ENCODE peak calls at places on chromosomes 13 and 19, in nine cellular contexts. One of them, this sample, is unnamed.

GRCh38 chr19:47723573-47723923 is 10.3 kb downstream of the EHD2 start:
- DNase-seq in tibial artery: peak
- DNase-seq in nephron progenitor cell: no peak
- DNase-seq in naive B cell: no peak
- DNase-seq in D341Med: no peak
- DNase-seq in Peyer's patch: peak
- DNase-seq in mesendoderm: peak
- DNase-seq in activated CD8-positive, alpha-beta memory T cell treated with anti-CD3 and anti-CD28 coated beads, Interleukin-2, amount 50 U/mL, for 4 hours: no peak
- DNase-seq in effector memory CD4-positive, alpha-beta T cell: no peak
- DNase-seq in this sample: no peak

GRCh38 chr13:85709072-85709471 is 90.1 kb downstream of the SLITRK6 start:
- DNase-seq in nephron progenitor cell: no peak
- DNase-seq in mesendoderm: no peak
- DNase-seq in activated CD8-positive, alpha-beta memory T cell treated with anti-CD3 and anti-CD28 coated beads, Interleukin-2, amount 50 U/mL, for 4 hours: no peak
- DNase-seq in Peyer's patch: no peak
- DNase-seq in tibial artery: no peak
- DNase-seq in D341Med: no peak
- DNase-seq in effector memory CD4-positive, alpha-beta T cell: no peak
- DNase-seq in naive B cell: no peak
- DNase-seq in this sample: no peak

GRCh38 chr19:3176715-3177501 is 1.7 kb upstream of the S1PR4 start:
- DNase-seq in mesendoderm: peak
- DNase-seq in effector memory CD4-positive, alpha-beta T cell: peak
- DNase-seq in naive B cell: peak
- DNase-seq in tibial artery: no peak
- DNase-seq in D341Med: no peak
- DNase-seq in nephron progenitor cell: no peak
- DNase-seq in activated CD8-positive, alpha-beta memory T cell treated with anti-CD3 and anti-CD28 coated beads, Interleukin-2, amount 50 U/mL, for 4 hours: peak
- DNase-seq in Peyer's patch: peak
- DNase-seq in this sample: peak

GRCh38 chr19:19615086-19615485 is 3.4 kb downstream of the PBX4 start:
- DNase-seq in naive B cell: no peak
- DNase-seq in Peyer's patch: no peak
- DNase-seq in activated CD8-positive, alpha-beta memory T cell treated with anti-CD3 and anti-CD28 coated beads, Interleukin-2, amount 50 U/mL, for 4 hours: peak
- DNase-seq in effector memory CD4-positive, alpha-beta T cell: no peak
- DNase-seq in D341Med: no peak
- DNase-seq in tibial artery: no peak
- DNase-seq in mesendoderm: no peak
- DNase-seq in nephron progenitor cell: no peak
- DNase-seq in this sample: no peak

GRCh38 chr13:26074706-26075105 is 22.9 kb upstream of the SHISA2 start:
- DNase-seq in naive B cell: no peak
- DNase-seq in Peyer's patch: no peak
- DNase-seq in tibial artery: no peak
- DNase-seq in mesendoderm: peak
- DNase-seq in D341Med: no peak
- DNase-seq in nephron progenitor cell: no peak
- DNase-seq in effector memory CD4-positive, alpha-beta T cell: no peak
- DNase-seq in activated CD8-positive, alpha-beta memory T cell treated with anti-CD3 and anti-CD28 coated beads, Interleukin-2, amount 50 U/mL, for 4 hours: no peak
- DNase-seq in this sample: no peak

GRCh38 chr13:97222934-97223710 is 989 bp downstream of the MBNL2 start:
- DNase-seq in tibial artery: no peak
- DNase-seq in mesendoderm: no peak
- DNase-seq in D341Med: no peak
- DNase-seq in naive B cell: no peak
- DNase-seq in nephron progenitor cell: no peak
- DNase-seq in activated CD8-positive, alpha-beta memory T cell treated with anti-CD3 and anti-CD28 coated beads, Interleukin-2, amount 50 U/mL, for 4 hours: no peak
- DNase-seq in Peyer's patch: no peak
- DNase-seq in effector memory CD4-positive, alpha-beta T cell: no peak
- DNase-seq in this sample: peak

GRCh38 chr13:45474584-45475454 is 10.1 kb downstream of the COG3 start:
- DNase-seq in mesendoderm: no peak
- DNase-seq in D341Med: no peak
- DNase-seq in naive B cell: no peak
- DNase-seq in activated CD8-positive, alpha-beta memory T cell treated with anti-CD3 and anti-CD28 coated beads, Interleukin-2, amount 50 U/mL, for 4 hours: no peak
- DNase-seq in tibial artery: no peak
- DNase-seq in Peyer's patch: no peak
- DNase-seq in nephron progenitor cell: no peak
- DNase-seq in effector memory CD4-positive, alpha-beta T cell: no peak
- DNase-seq in this sample: no peak

GRCh38 chr13:34678154-34678553 is 263.9 kb upstream of the NBEA start:
- DNase-seq in nephron progenitor cell: no peak
- DNase-seq in mesendoderm: no peak
- DNase-seq in D341Med: no peak
- DNase-seq in tibial artery: no peak
- DNase-seq in activated CD8-positive, alpha-beta memory T cell treated with anti-CD3 and anti-CD28 coated beads, Interleukin-2, amount 50 U/mL, for 4 hours: no peak
- DNase-seq in naive B cell: no peak
- DNase-seq in effector memory CD4-positive, alpha-beta T cell: no peak
- DNase-seq in Peyer's patch: no peak
- DNase-seq in this sample: no peak

GRCh38 chr19:55537741-55538111 is 793 bp upstream of the SBK2 start:
- DNase-seq in naive B cell: no peak
- DNase-seq in D341Med: no peak
- DNase-seq in activated CD8-positive, alpha-beta memory T cell treated with anti-CD3 and anti-CD28 coated beads, Interleukin-2, amount 50 U/mL, for 4 hours: no peak
- DNase-seq in Peyer's patch: no peak
- DNase-seq in tibial artery: no peak
- DNase-seq in mesendoderm: peak
- DNase-seq in nephron progenitor cell: no peak
- DNase-seq in effector memory CD4-positive, alpha-beta T cell: no peak
- DNase-seq in this sample: peak

GRCh38 chr19:13017306-13018036 is 22.2 kb downstream of the NFIX start:
- DNase-seq in nephron progenitor cell: no peak
- DNase-seq in mesendoderm: peak
- DNase-seq in effector memory CD4-positive, alpha-beta T cell: no peak
- DNase-seq in tibial artery: no peak
- DNase-seq in activated CD8-positive, alpha-beta memory T cell treated with anti-CD3 and anti-CD28 coated beads, Interleukin-2, amount 50 U/mL, for 4 hours: no peak
- DNase-seq in naive B cell: no peak
- DNase-seq in Peyer's patch: no peak
- DNase-seq in D341Med: no peak
- DNase-seq in this sample: no peak

GRCh38 chr19:45245334-45245787 is at the start of gene EXOC3L2:
- DNase-seq in tibial artery: no peak
- DNase-seq in nephron progenitor cell: no peak
- DNase-seq in mesendoderm: peak
- DNase-seq in D341Med: no peak
- DNase-seq in naive B cell: no peak
- DNase-seq in Peyer's patch: no peak
- DNase-seq in effector memory CD4-positive, alpha-beta T cell: no peak
- DNase-seq in activated CD8-positive, alpha-beta memory T cell treated with anti-CD3 and anti-CD28 coated beads, Interleukin-2, amount 50 U/mL, for 4 hours: no peak
- DNase-seq in this sample: no peak

GRCh38 chr19:33186431-33186830 is 7.7 kb upstream of the LRP3 start:
- DNase-seq in tibial artery: peak
- DNase-seq in mesendoderm: no peak
- DNase-seq in activated CD8-positive, alpha-beta memory T cell treated with anti-CD3 and anti-CD28 coated beads, Interleukin-2, amount 50 U/mL, for 4 hours: no peak
- DNase-seq in D341Med: no peak
- DNase-seq in naive B cell: no peak
- DNase-seq in Peyer's patch: peak
- DNase-seq in effector memory CD4-positive, alpha-beta T cell: no peak
- DNase-seq in nephron progenitor cell: no peak
- DNase-seq in this sample: no peak

GRCh38 chr19:33350538-33351309 is 22.8 kb upstream of the CEBPG start:
- DNase-seq in effector memory CD4-positive, alpha-beta T cell: no peak
- DNase-seq in mesendoderm: no peak
- DNase-seq in tibial artery: peak
- DNase-seq in D341Med: no peak
- DNase-seq in nephron progenitor cell: no peak
- DNase-seq in naive B cell: no peak
- DNase-seq in activated CD8-positive, alpha-beta memory T cell treated with anti-CD3 and anti-CD28 coated beads, Interleukin-2, amount 50 U/mL, for 4 hours: no peak
- DNase-seq in Peyer's patch: no peak
- DNase-seq in this sample: peak

GRCh38 chr13:93942016-93942415 is 537.5 kb downstream of the DCT start:
- DNase-seq in mesendoderm: no peak
- DNase-seq in nephron progenitor cell: no peak
- DNase-seq in D341Med: no peak
- DNase-seq in tibial artery: no peak
- DNase-seq in naive B cell: no peak
- DNase-seq in effector memory CD4-positive, alpha-beta T cell: no peak
- DNase-seq in activated CD8-positive, alpha-beta memory T cell treated with anti-CD3 and anti-CD28 coated beads, Interleukin-2, amount 50 U/mL, for 4 hours: no peak
- DNase-seq in Peyer's patch: no peak
- DNase-seq in this sample: no peak

GRCh38 chr13:106480511-106480910 is 55.0 kb downstream of the EFNB2 start:
- DNase-seq in nephron progenitor cell: no peak
- DNase-seq in mesendoderm: no peak
- DNase-seq in tibial artery: no peak
- DNase-seq in activated CD8-positive, alpha-beta memory T cell treated with anti-CD3 and anti-CD28 coated beads, Interleukin-2, amount 50 U/mL, for 4 hours: no peak
- DNase-seq in D341Med: no peak
- DNase-seq in effector memory CD4-positive, alpha-beta T cell: no peak
- DNase-seq in Peyer's patch: no peak
- DNase-seq in naive B cell: no peak
- DNase-seq in this sample: no peak

GRCh38 chr19:3932931-3933810 is at the start of gene NMRK2:
- DNase-seq in D341Med: peak
- DNase-seq in mesendoderm: peak
- DNase-seq in nephron progenitor cell: peak
- DNase-seq in naive B cell: no peak
- DNase-seq in Peyer's patch: no peak
- DNase-seq in activated CD8-positive, alpha-beta memory T cell treated with anti-CD3 and anti-CD28 coated beads, Interleukin-2, amount 50 U/mL, for 4 hours: no peak
- DNase-seq in effector memory CD4-positive, alpha-beta T cell: no peak
- DNase-seq in tibial artery: no peak
- DNase-seq in this sample: no peak

GRCh38 chr13:98577823-98578285 is 947 bp upstream of the STK24 start:
- DNase-seq in Peyer's patch: peak
- DNase-seq in effector memory CD4-positive, alpha-beta T cell: no peak
- DNase-seq in mesendoderm: no peak
- DNase-seq in D341Med: no peak
- DNase-seq in nephron progenitor cell: peak
- DNase-seq in tibial artery: no peak
- DNase-seq in activated CD8-positive, alpha-beta memory T cell treated with anti-CD3 and anti-CD28 coated beads, Interleukin-2, amount 50 U/mL, for 4 hours: no peak
- DNase-seq in naive B cell: no peak
- DNase-seq in this sample: no peak

GRCh38 chr19:55670280-55671053 is 4.6 kb upstream of the EPN1 start:
- DNase-seq in naive B cell: no peak
- DNase-seq in D341Med: no peak
- DNase-seq in tibial artery: peak
- DNase-seq in effector memory CD4-positive, alpha-beta T cell: no peak
- DNase-seq in Peyer's patch: peak
- DNase-seq in nephron progenitor cell: no peak
- DNase-seq in mesendoderm: no peak
- DNase-seq in activated CD8-positive, alpha-beta memory T cell treated with anti-CD3 and anti-CD28 coated beads, Interleukin-2, amount 50 U/mL, for 4 hours: no peak
- DNase-seq in this sample: no peak

GRCh38 chr19:46860846-46861690 is at the start of gene ARHGAP35:
- DNase-seq in activated CD8-positive, alpha-beta memory T cell treated with anti-CD3 and anti-CD28 coated beads, Interleukin-2, amount 50 U/mL, for 4 hours: peak
- DNase-seq in mesendoderm: no peak
- DNase-seq in Peyer's patch: peak
- DNase-seq in naive B cell: no peak
- DNase-seq in nephron progenitor cell: peak
- DNase-seq in effector memory CD4-positive, alpha-beta T cell: no peak
- DNase-seq in tibial artery: no peak
- DNase-seq in D341Med: peak
- DNase-seq in this sample: peak

GRCh38 chr19:39150807-39151206 is 25.2 kb downstream of the PAK4 start:
- DNase-seq in D341Med: no peak
- DNase-seq in naive B cell: no peak
- DNase-seq in effector memory CD4-positive, alpha-beta T cell: no peak
- DNase-seq in nephron progenitor cell: no peak
- DNase-seq in Peyer's patch: no peak
- DNase-seq in activated CD8-positive, alpha-beta memory T cell treated with anti-CD3 and anti-CD28 coated beads, Interleukin-2, amount 50 U/mL, for 4 hours: no peak
- DNase-seq in mesendoderm: no peak
- DNase-seq in tibial artery: no peak
- DNase-seq in this sample: no peak

GRCh38 chr19:5605362-5605761 is 17.2 kb downstream of the SAFB2 start:
- DNase-seq in D341Med: no peak
- DNase-seq in tibial artery: no peak
- DNase-seq in mesendoderm: no peak
- DNase-seq in nephron progenitor cell: no peak
- DNase-seq in effector memory CD4-positive, alpha-beta T cell: no peak
- DNase-seq in naive B cell: no peak
- DNase-seq in Peyer's patch: no peak
- DNase-seq in activated CD8-positive, alpha-beta memory T cell treated with anti-CD3 and anti-CD28 coated beads, Interleukin-2, amount 50 U/mL, for 4 hours: no peak
- DNase-seq in this sample: no peak

GRCh38 chr19:1000095-1000494 is at the start of gene GRIN3B:
- DNase-seq in mesendoderm: peak
- DNase-seq in activated CD8-positive, alpha-beta memory T cell treated with anti-CD3 and anti-CD28 coated beads, Interleukin-2, amount 50 U/mL, for 4 hours: peak
- DNase-seq in nephron progenitor cell: peak
- DNase-seq in Peyer's patch: peak
- DNase-seq in tibial artery: no peak
- DNase-seq in D341Med: peak
- DNase-seq in naive B cell: peak
- DNase-seq in effector memory CD4-positive, alpha-beta T cell: peak
- DNase-seq in this sample: peak

GRCh38 chr13:96200810-96201209 is 110.9 kb downstream of the HS6ST3 start:
- DNase-seq in activated CD8-positive, alpha-beta memory T cell treated with anti-CD3 and anti-CD28 coated beads, Interleukin-2, amount 50 U/mL, for 4 hours: no peak
- DNase-seq in effector memory CD4-positive, alpha-beta T cell: no peak
- DNase-seq in D341Med: no peak
- DNase-seq in Peyer's patch: no peak
- DNase-seq in mesendoderm: peak
- DNase-seq in tibial artery: no peak
- DNase-seq in nephron progenitor cell: no peak
- DNase-seq in naive B cell: no peak
- DNase-seq in this sample: no peak

GRCh38 chr13:25301347-25302113 is at the start of gene NUP58:
- DNase-seq in effector memory CD4-positive, alpha-beta T cell: peak
- DNase-seq in activated CD8-positive, alpha-beta memory T cell treated with anti-CD3 and anti-CD28 coated beads, Interleukin-2, amount 50 U/mL, for 4 hours: peak
- DNase-seq in nephron progenitor cell: peak
- DNase-seq in Peyer's patch: peak
- DNase-seq in tibial artery: peak
- DNase-seq in mesendoderm: peak
- DNase-seq in naive B cell: peak
- DNase-seq in D341Med: peak
- DNase-seq in this sample: peak

GRCh38 chr19:18612772-18613588 is at the start of gene TMEM59L:
- DNase-seq in Peyer's patch: peak
- DNase-seq in effector memory CD4-positive, alpha-beta T cell: peak
- DNase-seq in naive B cell: peak
- DNase-seq in tibial artery: no peak
- DNase-seq in activated CD8-positive, alpha-beta memory T cell treated with anti-CD3 and anti-CD28 coated beads, Interleukin-2, amount 50 U/mL, for 4 hours: peak
- DNase-seq in D341Med: peak
- DNase-seq in nephron progenitor cell: peak
- DNase-seq in mesendoderm: no peak
- DNase-seq in this sample: peak

GRCh38 chr13:94342436-94343242 is 136.8 kb downstream of the DCT start:
- DNase-seq in effector memory CD4-positive, alpha-beta T cell: no peak
- DNase-seq in tibial artery: no peak
- DNase-seq in nephron progenitor cell: no peak
- DNase-seq in D341Med: no peak
- DNase-seq in Peyer's patch: no peak
- DNase-seq in mesendoderm: no peak
- DNase-seq in naive B cell: no peak
- DNase-seq in activated CD8-positive, alpha-beta memory T cell treated with anti-CD3 and anti-CD28 coated beads, Interleukin-2, amount 50 U/mL, for 4 hours: no peak
- DNase-seq in this sample: no peak

GRCh38 chr13:113935523-113935922 is 38.4 kb downstream of the C13orf46 start:
- DNase-seq in Peyer's patch: peak
- DNase-seq in effector memory CD4-positive, alpha-beta T cell: no peak
- DNase-seq in mesendoderm: peak
- DNase-seq in D341Med: no peak
- DNase-seq in tibial artery: peak
- DNase-seq in naive B cell: no peak
- DNase-seq in nephron progenitor cell: no peak
- DNase-seq in activated CD8-positive, alpha-beta memory T cell treated with anti-CD3 and anti-CD28 coated beads, Interleukin-2, amount 50 U/mL, for 4 hours: no peak
- DNase-seq in this sample: no peak

GRCh38 chr19:44207126-44207803 is 5.1 kb upstream of the ZNF227 start:
- DNase-seq in tibial artery: peak
- DNase-seq in activated CD8-positive, alpha-beta memory T cell treated with anti-CD3 and anti-CD28 coated beads, Interleukin-2, amount 50 U/mL, for 4 hours: peak
- DNase-seq in nephron progenitor cell: peak
- DNase-seq in naive B cell: peak
- DNase-seq in Peyer's patch: peak
- DNase-seq in effector memory CD4-positive, alpha-beta T cell: peak
- DNase-seq in mesendoderm: peak
- DNase-seq in D341Med: peak
- DNase-seq in this sample: peak

GRCh38 chr13:49454388-49455015 is 10.4 kb downstream of the SETDB2 start:
- DNase-seq in naive B cell: no peak
- DNase-seq in effector memory CD4-positive, alpha-beta T cell: no peak
- DNase-seq in tibial artery: no peak
- DNase-seq in mesendoderm: no peak
- DNase-seq in Peyer's patch: no peak
- DNase-seq in activated CD8-positive, alpha-beta memory T cell treated with anti-CD3 and anti-CD28 coated beads, Interleukin-2, amount 50 U/mL, for 4 hours: no peak
- DNase-seq in D341Med: no peak
- DNase-seq in nephron progenitor cell: no peak
- DNase-seq in this sample: peak

GRCh38 chr13:82740442-82740841 is 1141.8 kb downstream of the SLITRK1 start:
- DNase-seq in D341Med: no peak
- DNase-seq in tibial artery: no peak
- DNase-seq in Peyer's patch: no peak
- DNase-seq in mesendoderm: no peak
- DNase-seq in nephron progenitor cell: no peak
- DNase-seq in effector memory CD4-positive, alpha-beta T cell: no peak
- DNase-seq in activated CD8-positive, alpha-beta memory T cell treated with anti-CD3 and anti-CD28 coated beads, Interleukin-2, amount 50 U/mL, for 4 hours: no peak
- DNase-seq in naive B cell: no peak
- DNase-seq in this sample: no peak

GRCh38 chr19:42108527-42109389 is 23.5 kb downstream of the POU2F2 start:
- DNase-seq in effector memory CD4-positive, alpha-beta T cell: peak
- DNase-seq in nephron progenitor cell: peak
- DNase-seq in activated CD8-positive, alpha-beta memory T cell treated with anti-CD3 and anti-CD28 coated beads, Interleukin-2, amount 50 U/mL, for 4 hours: peak
- DNase-seq in tibial artery: peak
- DNase-seq in D341Med: peak
- DNase-seq in Peyer's patch: peak
- DNase-seq in naive B cell: peak
- DNase-seq in mesendoderm: peak
- DNase-seq in this sample: peak

This sample was measured in GM03348.